ENCODE peak calls at places on chromosomes 6 and 20, in five cellular contexts. M, T, Y, Z and B are unnamed samples.
A peak's percentile ranks its signal among the peaks of the same experiment; 100 is the strongest.

GRCh38 chr6:125050663-125051318 is 88.6 kb downstream of the RNF217 start:
- DNase-seq in M (no peak), T (peak; percentile 3), Y (no peak), Z (no peak), B (no peak)

GRCh38 chr6:112618796-112619195 is 271.7 kb downstream of the RFPL4B start:
- DNase-seq in M (no peak), T (peak; percentile 18), Y (no peak), Z (peak; percentile 50), B (peak; percentile 71)

GRCh38 chr6:35061102-35061615 is 80.0 kb downstream of the TCP11 start:
- DNase-seq in M (no peak), T (no peak), Y (no peak), Z (no peak), B (no peak)

GRCh38 chr6:72894091-72894490 is 272.2 kb downstream of the KCNQ5 start:
- DNase-seq in M (no peak), T (no peak), Y (no peak), Z (no peak), B (no peak)

GRCh38 chr6:113394724-113395123 is 462.4 kb upstream of the MARCKS start:
- DNase-seq in M (no peak), T (no peak), Y (no peak), Z (no peak), B (no peak)

GRCh38 chr6:74409447-74409846 is 713.4 kb downstream of the CD109 start:
- DNase-seq in M (no peak), T (peak; percentile 57), Y (peak; percentile 20), Z (peak; percentile 9), B (peak; percentile 30)

GRCh38 chr20:14337400-14338171 is at the start of gene FLRT3:
- DNase-seq in M (peak; percentile 43), T (peak; percentile 96), Y (peak; percentile 89), Z (peak; percentile 92), B (peak; percentile 93)

GRCh38 chr6:35319346-35320030 is 21.9 kb downstream of the DEF6 start:
- DNase-seq in M (no peak), T (no peak), Y (no peak), Z (no peak), B (no peak)

GRCh38 chr20:38144608-38145093 is 20.4 kb downstream of the TGM2 start:
- DNase-seq in M (no peak), T (no peak), Y (no peak), Z (no peak), B (no peak)
- H2AFZ ChIP-seq in M (no peak overlapping the region), T (no peak overlapping the region), Y (peak overlapping the region; percentile 81), Z (no peak overlapping the region), B (peak overlapping the region; percentile 63)

GRCh38 chr6:10418361-10418861 is 3.5 kb upstream of the TFAP2A start:
- DNase-seq in M (no peak), T (no peak), Y (no peak), Z (no peak), B (no peak)

GRCh38 chr6:10417681-10418104 is 2.8 kb upstream of the TFAP2A start:
- DNase-seq in M (no peak), T (no peak), Y (no peak), Z (peak; percentile 58), B (peak; percentile 72)

GRCh38 chr6:10419749-10420545 is 5.1 kb upstream of the TFAP2A start:
- DNase-seq in M (no peak), T (no peak), Y (no peak), Z (no peak), B (no peak)

GRCh38 chr6:10420546-10421507 is 6.0 kb upstream of the TFAP2A start:
- DNase-seq in M (no peak), T (peak; percentile 58), Y (no peak), Z (peak; percentile 90), B (peak; percentile 86)

GRCh38 chr6:10418862-10419748 is 4.2 kb upstream of the TFAP2A start:
- DNase-seq in M (no peak), T (peak; percentile 82), Y (no peak), Z (peak; percentile 57), B (peak; percentile 95)
- TF ChIP-seq EZH2phosphoT487 in M (no peak), T (peak; percentile 35), Y (no peak), Z (peak; percentile 93), B (peak; percentile 76)

GRCh38 chr20:51127713-51128112 is 104.8 kb upstream of the KCNG1 start:
- DNase-seq in M (no peak), T (no peak), Y (no peak), Z (no peak), B (no peak)

GRCh38 chr20:51126337-51126736 is 103.4 kb upstream of the KCNG1 start:
- DNase-seq in M (no peak), T (no peak), Y (no peak), Z (no peak), B (no peak)

GRCh38 chr20:51131806-51132205 is 108.9 kb upstream of the KCNG1 start:
- DNase-seq in M (no peak), T (no peak), Y (no peak), Z (no peak), B (no peak)

GRCh38 chr20:51128198-51128597 is 105.3 kb upstream of the KCNG1 start:
- DNase-seq in M (peak; percentile 57), T (no peak), Y (no peak), Z (no peak), B (no peak)

GRCh38 chr20:51129201-51129671 is 106.3 kb upstream of the KCNG1 start:
- DNase-seq in M (peak; percentile 16), T (no peak), Y (no peak), Z (no peak), B (no peak)
- H2AFZ ChIP-seq in M (peak overlapping the region; percentile 55), T (no peak overlapping the region), Y (no peak overlapping the region), Z (no peak overlapping the region), B (no peak overlapping the region)

GRCh38 chr6:82361631-82362030 is 2.0 kb upstream of the TPBG start:
- DNase-seq in M (no peak), T (no peak), Y (no peak), Z (no peak), B (no peak)
- TF ChIP-seq EZH2phosphoT487 in M (no peak), T (no peak), Y (no peak), Z (no peak), B (no peak)

GRCh38 chr6:16548121-16548520 is 213.1 kb downstream of the ATXN1 start:
- DNase-seq in M (no peak), T (no peak), Y (no peak), Z (no peak), B (no peak)
- H2AFZ ChIP-seq in M (no peak overlapping the region), T (no peak overlapping the region), Y (no peak overlapping the region), Z (no peak overlapping the region), B (no peak overlapping the region)

DNA sequence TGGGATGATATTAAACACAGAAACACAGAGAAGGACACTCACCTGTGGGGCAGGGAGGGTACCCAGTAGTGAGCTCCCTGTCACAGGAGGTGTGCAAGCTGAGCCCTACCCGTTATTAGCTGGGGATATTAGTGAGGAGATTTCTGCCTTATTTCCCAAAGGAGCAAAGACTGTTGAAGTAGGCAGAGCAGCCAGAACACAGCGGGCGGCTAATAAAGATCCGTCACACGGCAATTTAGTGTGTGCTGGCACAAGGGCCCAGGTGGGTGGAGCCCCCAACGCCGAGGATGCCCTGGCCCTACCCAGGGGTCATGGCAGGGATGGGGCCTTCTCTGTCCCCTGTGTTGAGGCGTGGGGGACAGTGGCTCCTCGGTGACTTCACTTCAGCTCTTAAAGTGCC is 8.3 kb downstream of the VSTM2L start:
- DNase-seq in M (no peak), T (no peak), Y (no peak), Z (no peak), B (no peak)
- TF ChIP-seq EZH2phosphoT487 in M (no peak), T (no peak), Y (no peak), Z (no peak), B (no peak)

DNA sequence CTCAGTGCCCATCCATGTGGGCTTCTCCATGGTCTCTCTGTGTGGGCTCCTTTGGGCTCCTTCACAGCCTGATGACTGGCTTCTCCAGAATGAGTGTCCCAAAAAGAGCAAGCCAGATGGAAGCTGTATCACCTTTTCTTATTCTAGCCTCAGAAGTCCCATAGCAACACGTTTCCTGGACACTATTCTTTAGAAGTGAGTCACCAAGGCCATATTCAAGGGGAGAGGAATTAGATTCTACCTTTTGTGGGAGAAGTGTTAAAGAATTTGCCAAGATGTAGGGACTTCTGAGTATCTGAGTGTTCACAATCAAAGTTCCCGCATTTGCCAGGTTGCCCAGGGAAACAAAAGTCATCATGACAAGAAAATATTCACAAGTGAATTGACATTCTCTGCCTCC is 20.7 kb upstream of the TBC1D22B start:
- DNase-seq in M (no peak), T (no peak), Y (no peak), Z (no peak), B (no peak)
- H2AFZ ChIP-seq in M (no peak overlapping the region), T (no peak overlapping the region), Y (no peak overlapping the region), Z (no peak overlapping the region), B (peak overlapping the region; percentile 40)

DNA sequence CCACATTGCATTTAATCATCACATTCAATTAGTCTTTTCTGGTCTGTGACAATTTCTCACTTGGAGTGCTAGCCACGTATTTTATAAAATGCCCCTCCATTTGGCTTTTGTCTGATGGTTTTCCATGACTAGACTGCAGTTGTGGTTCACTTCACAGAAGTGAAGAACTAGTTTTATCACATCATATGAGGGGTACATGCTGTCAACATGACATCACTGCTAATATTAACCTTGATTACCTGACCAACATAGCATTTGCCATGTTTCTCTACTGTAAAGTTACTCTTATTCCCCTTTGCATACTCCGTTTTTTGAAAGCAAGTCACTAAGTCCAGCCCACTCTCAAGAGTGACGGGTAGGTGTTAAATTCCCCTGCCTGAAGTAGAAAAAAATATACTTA is 48.0 kb upstream of the COL10A1 start:
- DNase-seq in M (no peak), T (no peak), Y (no peak), Z (no peak), B (no peak)
- TF ChIP-seq EZH2phosphoT487 in M (no peak), T (no peak), Y (no peak), Z (no peak), B (no peak)